ENCODE peak calls at places on chromosomes 6 and 20, in ten cellular contexts. H is bronchial epithelial cell, M is HCT116, I is neuronal stem cell, P is choroid plexus epithelial cell, E is brain microvascular endothelial cell, S is psoas muscle, L is NB4, J is ovary, K is fibroblast of lung. V is an unnamed sample.

GRCh38 chr6:128310061-128310460 is 210.3 kb downstream of the PTPRK start:
- DNase-seq in H (no peak), M (no peak), I (no peak), P (no peak), E (no peak), S (no peak), L (no peak), J (no peak), K (no peak), V (no peak)

GRCh38 chr6:156175971-156176421 is 601.2 kb upstream of the ARID1B start:
- DNase-seq in H (no peak), M (peak), I (peak), P (peak), E (no peak), S (peak), L (peak), J (peak), K (no peak), V (peak)

GRCh38 chr6:14545496-14545895 is 427.9 kb downstream of the CD83 start:
- DNase-seq in H (no peak), M (no peak), I (no peak), P (no peak), E (no peak), S (no peak), L (no peak), J (no peak), K (no peak), V (no peak)

GRCh38 chr20:59144179-59144830 is 19.3 kb upstream of the ZNF831 start:
- DNase-seq in H (no peak), M (no peak), I (no peak), P (no peak), E (no peak), S (no peak), L (peak), J (no peak), K (no peak), V (no peak)

GRCh38 chr20:47676219-47676721 is 109.0 kb downstream of the SULF2 start:
- DNase-seq in H (no peak), M (no peak), I (no peak), P (no peak), E (no peak), S (no peak), L (no peak), J (no peak), K (no peak), V (no peak)

GRCh38 chr6:82073484-82073883 is 174.1 kb downstream of the IBTK start:
- DNase-seq in H (no peak), M (no peak), I (no peak), P (no peak), E (no peak), S (no peak), L (no peak), J (no peak), K (no peak), V (no peak)

GRCh38 chr20:53503517-53503919 is 90.1 kb downstream of the ZNF217 start:
- DNase-seq in H (no peak), M (no peak), I (no peak), P (no peak), E (no peak), S (no peak), L (no peak), J (no peak), K (no peak), V (no peak)

GRCh38 chr20:1415667-1416468 is 23.0 kb upstream of the FKBP1A start:
- DNase-seq in H (peak), M (peak), I (no peak), P (peak), E (peak), S (no peak), L (peak), J (no peak), K (peak), V (no peak)

GRCh38 chr6:14149053-14149746 is 31.6 kb downstream of the CD83 start:
- DNase-seq in H (no peak), M (no peak), I (no peak), P (no peak), E (no peak), S (no peak), L (no peak), J (no peak), K (no peak), V (no peak)

GRCh38 chr6:156916108-156916801 is 139.1 kb downstream of the ARID1B start:
- DNase-seq in H (no peak), M (no peak), I (no peak), P (peak), E (no peak), S (no peak), L (no peak), J (no peak), K (no peak), V (no peak)

GRCh38 chr6:153003294-153003645 is 761 bp upstream of the MTRF1L start:
- DNase-seq in H (peak), M (no peak), I (no peak), P (peak), E (no peak), S (no peak), L (no peak), J (no peak), K (no peak), V (no peak)

GRCh38 chr20:49941456-49941855 is 5.3 kb downstream of the RNF114 start:
- DNase-seq in H (no peak), M (no peak), I (no peak), P (no peak), E (no peak), S (no peak), L (no peak), J (no peak), K (no peak), V (no peak)
- H3K4me3 ChIP-seq in H (no peak), M (no peak), I (no peak), P (no peak), E (no peak), S (peak), L (no peak), J (no peak), K (no peak), V (no peak)

DNA sequence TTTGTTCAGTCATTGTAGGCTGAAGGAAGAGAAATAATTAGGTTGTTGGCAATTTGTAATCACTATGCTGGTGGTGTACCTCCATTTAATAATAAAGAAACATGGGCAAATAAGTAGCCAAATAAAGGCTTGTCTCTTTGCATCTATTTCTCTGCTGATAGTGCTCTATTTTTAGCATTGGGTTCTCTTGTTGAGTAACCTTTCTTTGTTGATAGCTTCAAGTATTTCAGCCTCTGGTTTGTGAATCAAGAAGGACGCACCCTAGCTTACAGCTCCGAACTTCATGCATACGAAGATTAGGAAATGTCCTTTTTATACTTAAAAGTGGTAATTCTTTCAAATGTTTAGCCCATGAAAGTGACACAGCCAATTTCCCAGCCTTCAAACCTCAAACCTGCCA is 2.6 kb downstream of the PPP1R14C start:
- DNase-seq in H (peak), M (no peak), I (no peak), P (no peak), E (no peak), S (no peak), L (no peak), J (no peak), K (no peak), V (no peak)
- H3K4me3 ChIP-seq in H (peak), M (peak), I (peak), P (no peak), E (no peak), S (peak), L (no peak), J (no peak), K (no peak), V (no peak)

GRCh38 chr6:72078096-72078495 is 191.7 kb downstream of the RIMS1 start:
- DNase-seq in H (no peak), M (no peak), I (no peak), P (no peak), E (no peak), S (no peak), L (no peak), J (no peak), K (no peak), V (no peak)
- H3K4me3 ChIP-seq in H (no peak), M (no peak), I (no peak), P (no peak), E (no peak), S (no peak), L (no peak), J (no peak), K (no peak), V (no peak)

GRCh38 chr6:41637179-41638001 is 878 bp upstream of the MDFI start:
- DNase-seq in H (no peak), M (no peak), I (no peak), P (no peak), E (no peak), S (no peak), L (no peak), J (no peak), K (no peak), V (no peak)

GRCh38 chr6:41636803-41637178 is 1.5 kb upstream of the MDFI start:
- DNase-seq in H (peak), M (peak), I (no peak), P (no peak), E (no peak), S (no peak), L (no peak), J (peak), K (no peak), V (no peak)

GRCh38 chr6:41635365-41635764 is 2.9 kb upstream of the MDFI start:
- DNase-seq in H (no peak), M (no peak), I (no peak), P (no peak), E (no peak), S (no peak), L (no peak), J (no peak), K (no peak), V (no peak)

GRCh38 chr6:41633235-41633634 is 5.0 kb upstream of the MDFI start:
- DNase-seq in H (no peak), M (no peak), I (no peak), P (no peak), E (no peak), S (no peak), L (no peak), J (no peak), K (no peak), V (no peak)

GRCh38 chr6:41634657-41635056 is 3.6 kb upstream of the MDFI start:
- DNase-seq in H (no peak), M (no peak), I (no peak), P (peak), E (no peak), S (no peak), L (no peak), J (no peak), K (no peak), V (peak)
- H3K4me3 ChIP-seq in H (no peak), M (no peak), I (no peak), P (no peak), E (no peak), S (no peak), L (no peak), J (no peak), K (no peak), V (no peak)

V was measured in HAP-1.